ENCODE peak calls at places on chromosomes 13 and 19, in nine cellular contexts. One of them, this sample, is unnamed.

GRCh38 chr19:16076958-16077611 is 790 bp downstream of the TPM4 start:
- DNase-seq in CD8-positive, alpha-beta memory T cell: no peak
- DNase-seq in astrocyte of the spinal cord: no peak
- DNase-seq in activated T-cell treated with anti-CD3 and anti-CD28 coated beads for 1 hour: no peak
- DNase-seq in amniotic stem cell: no peak
- DNase-seq in dermis blood vessel endothelial cell: peak
- DNase-seq in HTR-8/SVneo: no peak
- DNase-seq in psoas muscle: peak
- DNase-seq in mesendoderm: peak
- DNase-seq in this sample: no peak

GRCh38 chr19:16876904-16877361 is 11.9 kb upstream of the F2RL3 start:
- DNase-seq in astrocyte of the spinal cord: peak
- DNase-seq in mesendoderm: no peak
- DNase-seq in dermis blood vessel endothelial cell: peak
- DNase-seq in psoas muscle: no peak
- DNase-seq in amniotic stem cell: no peak
- DNase-seq in activated T-cell treated with anti-CD3 and anti-CD28 coated beads for 1 hour: no peak
- DNase-seq in HTR-8/SVneo: no peak
- DNase-seq in CD8-positive, alpha-beta memory T cell: no peak
- DNase-seq in this sample: no peak

GRCh38 chr13:24640752-24641151 is 39.5 kb upstream of the ATP12A start:
- DNase-seq in activated T-cell treated with anti-CD3 and anti-CD28 coated beads for 1 hour: no peak
- DNase-seq in psoas muscle: no peak
- DNase-seq in dermis blood vessel endothelial cell: no peak
- DNase-seq in mesendoderm: peak
- DNase-seq in astrocyte of the spinal cord: no peak
- DNase-seq in HTR-8/SVneo: no peak
- DNase-seq in amniotic stem cell: no peak
- DNase-seq in CD8-positive, alpha-beta memory T cell: no peak
- DNase-seq in this sample: no peak

GRCh38 chr19:31255174-31255862 is 93.9 kb downstream of the TSHZ3 start:
- DNase-seq in CD8-positive, alpha-beta memory T cell: no peak
- DNase-seq in dermis blood vessel endothelial cell: no peak
- DNase-seq in psoas muscle: no peak
- DNase-seq in mesendoderm: no peak
- DNase-seq in amniotic stem cell: no peak
- DNase-seq in HTR-8/SVneo: no peak
- DNase-seq in activated T-cell treated with anti-CD3 and anti-CD28 coated beads for 1 hour: no peak
- DNase-seq in astrocyte of the spinal cord: no peak
- DNase-seq in this sample: no peak

GRCh38 chr19:42154471-42155323 is 22.5 kb upstream of the POU2F2 start:
- DNase-seq in activated T-cell treated with anti-CD3 and anti-CD28 coated beads for 1 hour: no peak
- DNase-seq in HTR-8/SVneo: no peak
- DNase-seq in mesendoderm: no peak
- DNase-seq in CD8-positive, alpha-beta memory T cell: no peak
- DNase-seq in psoas muscle: no peak
- DNase-seq in dermis blood vessel endothelial cell: no peak
- DNase-seq in amniotic stem cell: no peak
- DNase-seq in astrocyte of the spinal cord: no peak
- DNase-seq in this sample: no peak

GRCh38 chr13:66405908-66406802 is 824.0 kb downstream of the PCDH9 start:
- DNase-seq in dermis blood vessel endothelial cell: no peak
- DNase-seq in mesendoderm: no peak
- DNase-seq in CD8-positive, alpha-beta memory T cell: no peak
- DNase-seq in amniotic stem cell: no peak
- DNase-seq in astrocyte of the spinal cord: peak
- DNase-seq in psoas muscle: no peak
- DNase-seq in activated T-cell treated with anti-CD3 and anti-CD28 coated beads for 1 hour: no peak
- DNase-seq in HTR-8/SVneo: peak
- DNase-seq in this sample: no peak

GRCh38 chr19:47097396-47098217 is 16.0 kb downstream of the ZC3H4 start:
- DNase-seq in mesendoderm: no peak
- DNase-seq in CD8-positive, alpha-beta memory T cell: no peak
- DNase-seq in amniotic stem cell: no peak
- DNase-seq in activated T-cell treated with anti-CD3 and anti-CD28 coated beads for 1 hour: no peak
- DNase-seq in dermis blood vessel endothelial cell: no peak
- DNase-seq in astrocyte of the spinal cord: no peak
- DNase-seq in HTR-8/SVneo: no peak
- DNase-seq in psoas muscle: peak
- DNase-seq in this sample: no peak

GRCh38 chr19:18488838-18489626 is 32.8 kb downstream of the ELL start:
- DNase-seq in dermis blood vessel endothelial cell: peak
- DNase-seq in amniotic stem cell: no peak
- DNase-seq in activated T-cell treated with anti-CD3 and anti-CD28 coated beads for 1 hour: no peak
- DNase-seq in mesendoderm: peak
- DNase-seq in astrocyte of the spinal cord: no peak
- DNase-seq in psoas muscle: no peak
- DNase-seq in CD8-positive, alpha-beta memory T cell: no peak
- DNase-seq in HTR-8/SVneo: peak
- DNase-seq in this sample: no peak

GRCh38 chr13:43473437-43473836 is 313.3 kb downstream of the ENOX1 start:
- DNase-seq in psoas muscle: no peak
- DNase-seq in amniotic stem cell: no peak
- DNase-seq in dermis blood vessel endothelial cell: peak
- DNase-seq in astrocyte of the spinal cord: no peak
- DNase-seq in mesendoderm: peak
- DNase-seq in HTR-8/SVneo: no peak
- DNase-seq in CD8-positive, alpha-beta memory T cell: no peak
- DNase-seq in activated T-cell treated with anti-CD3 and anti-CD28 coated beads for 1 hour: no peak
- DNase-seq in this sample: no peak

GRCh38 chr13:95457294-95457693 is 95.2 kb upstream of the CLDN10 start:
- DNase-seq in activated T-cell treated with anti-CD3 and anti-CD28 coated beads for 1 hour: no peak
- DNase-seq in mesendoderm: no peak
- DNase-seq in amniotic stem cell: no peak
- DNase-seq in psoas muscle: no peak
- DNase-seq in astrocyte of the spinal cord: no peak
- DNase-seq in HTR-8/SVneo: no peak
- DNase-seq in CD8-positive, alpha-beta memory T cell: no peak
- DNase-seq in dermis blood vessel endothelial cell: no peak
- DNase-seq in this sample: no peak

GRCh38 chr19:42114412-42114811 is 17.8 kb downstream of the POU2F2 start:
- DNase-seq in HTR-8/SVneo: no peak
- DNase-seq in psoas muscle: no peak
- DNase-seq in dermis blood vessel endothelial cell: no peak
- DNase-seq in activated T-cell treated with anti-CD3 and anti-CD28 coated beads for 1 hour: no peak
- DNase-seq in CD8-positive, alpha-beta memory T cell: no peak
- DNase-seq in astrocyte of the spinal cord: no peak
- DNase-seq in mesendoderm: no peak
- DNase-seq in amniotic stem cell: no peak
- DNase-seq in this sample: no peak

GRCh38 chr19:18157465-18158063 is 4.6 kb downstream of the PIK3R2 start:
- DNase-seq in dermis blood vessel endothelial cell: no peak
- DNase-seq in psoas muscle: peak
- DNase-seq in mesendoderm: no peak
- DNase-seq in amniotic stem cell: no peak
- DNase-seq in HTR-8/SVneo: no peak
- DNase-seq in CD8-positive, alpha-beta memory T cell: no peak
- DNase-seq in astrocyte of the spinal cord: no peak
- DNase-seq in activated T-cell treated with anti-CD3 and anti-CD28 coated beads for 1 hour: no peak
- DNase-seq in this sample: no peak

GRCh38 chr13:101919541-101920306 is 467.2 kb downstream of the ITGBL1 start:
- DNase-seq in CD8-positive, alpha-beta memory T cell: no peak
- DNase-seq in astrocyte of the spinal cord: peak
- DNase-seq in mesendoderm: peak
- DNase-seq in amniotic stem cell: no peak
- DNase-seq in psoas muscle: no peak
- DNase-seq in activated T-cell treated with anti-CD3 and anti-CD28 coated beads for 1 hour: no peak
- DNase-seq in HTR-8/SVneo: peak
- DNase-seq in dermis blood vessel endothelial cell: peak
- DNase-seq in this sample: peak

GRCh38 chr19:45779231-45780145 is 2.8 kb downstream of the DMPK start:
- DNase-seq in CD8-positive, alpha-beta memory T cell: peak
- DNase-seq in mesendoderm: peak
- DNase-seq in psoas muscle: peak
- DNase-seq in astrocyte of the spinal cord: peak
- DNase-seq in dermis blood vessel endothelial cell: peak
- DNase-seq in HTR-8/SVneo: no peak
- DNase-seq in activated T-cell treated with anti-CD3 and anti-CD28 coated beads for 1 hour: peak
- DNase-seq in amniotic stem cell: no peak
- DNase-seq in this sample: peak

GRCh38 chr19:57515218-57515617 is 11.9 kb upstream of the ZNF549 start:
- DNase-seq in CD8-positive, alpha-beta memory T cell: no peak
- DNase-seq in amniotic stem cell: no peak
- DNase-seq in activated T-cell treated with anti-CD3 and anti-CD28 coated beads for 1 hour: no peak
- DNase-seq in dermis blood vessel endothelial cell: no peak
- DNase-seq in psoas muscle: no peak
- DNase-seq in HTR-8/SVneo: no peak
- DNase-seq in mesendoderm: no peak
- DNase-seq in astrocyte of the spinal cord: no peak
- DNase-seq in this sample: no peak

GRCh38 chr13:110913322-110913721 is 1.5 kb downstream of the ANKRD10 start:
- DNase-seq in astrocyte of the spinal cord: no peak
- DNase-seq in HTR-8/SVneo: no peak
- DNase-seq in dermis blood vessel endothelial cell: peak
- DNase-seq in CD8-positive, alpha-beta memory T cell: no peak
- DNase-seq in psoas muscle: no peak
- DNase-seq in mesendoderm: peak
- DNase-seq in activated T-cell treated with anti-CD3 and anti-CD28 coated beads for 1 hour: no peak
- DNase-seq in amniotic stem cell: no peak
- DNase-seq in this sample: no peak

GRCh38 chr13:36848228-36848982 is 29.4 kb downstream of the RFXAP start:
- DNase-seq in amniotic stem cell: no peak
- DNase-seq in dermis blood vessel endothelial cell: peak
- DNase-seq in psoas muscle: no peak
- DNase-seq in CD8-positive, alpha-beta memory T cell: no peak
- DNase-seq in mesendoderm: peak
- DNase-seq in HTR-8/SVneo: no peak
- DNase-seq in activated T-cell treated with anti-CD3 and anti-CD28 coated beads for 1 hour: no peak
- DNase-seq in astrocyte of the spinal cord: no peak
- DNase-seq in this sample: no peak

This sample was measured in AG08396.